ENCODE peak calls at places on chromosomes 3 and 15, in five cellular contexts. One of them, this sample, is unnamed.
A peak's percentile ranks its signal among the peaks of the same experiment; 100 is the strongest.

GRCh38 chr15:66765478-66766281 is 63.6 kb downstream of the SMAD6 start:
- DNase-seq in psoas muscle: peak; percentile 31
- DNase-seq in spleen: peak; percentile 53
- DNase-seq in IMR-90: no peak
- DNase-seq in SJSA1: peak; percentile 95
- DNase-seq in this sample: peak; percentile 88

GRCh38 chr15:60899322-60899966 is 329.7 kb downstream of the RORA start:
- DNase-seq in psoas muscle: no peak
- DNase-seq in spleen: no peak
- DNase-seq in IMR-90: no peak
- DNase-seq in SJSA1: no peak
- DNase-seq in this sample: no peak

GRCh38 chr3:20066848-20067617 is 26.8 kb downstream of the KAT2B start:
- DNase-seq in psoas muscle: peak; percentile 62
- DNase-seq in spleen: no peak
- DNase-seq in IMR-90: no peak
- DNase-seq in SJSA1: no peak
- DNase-seq in this sample: no peak

GRCh38 chr15:71097890-71098289 is 17.4 kb upstream of the THSD4 start:
- DNase-seq in psoas muscle: no peak
- DNase-seq in spleen: no peak
- DNase-seq in IMR-90: no peak
- DNase-seq in SJSA1: no peak
- DNase-seq in this sample: no peak

GRCh38 chr15:101127503-101128076 is 124.3 kb downstream of the CHSY1 start:
- DNase-seq in psoas muscle: peak; percentile 85
- DNase-seq in spleen: peak; percentile 88
- DNase-seq in IMR-90: peak; percentile 98
- DNase-seq in SJSA1: peak; percentile 85
- DNase-seq in this sample: peak; percentile 60

GRCh38 chr3:111635403-111635802 is 40.3 kb upstream of the ZBED2 start:
- DNase-seq in psoas muscle: no peak
- DNase-seq in spleen: no peak
- DNase-seq in IMR-90: no peak
- DNase-seq in SJSA1: no peak
- DNase-seq in this sample: no peak

GRCh38 chr3:77618686-77619085 is 578.8 kb downstream of the ROBO2 start:
- DNase-seq in psoas muscle: no peak
- DNase-seq in spleen: no peak
- DNase-seq in IMR-90: no peak
- DNase-seq in SJSA1: no peak
- DNase-seq in this sample: no peak

GRCh38 chr15:44591326-44591725 is 54.4 kb downstream of the EIF3J start:
- DNase-seq in psoas muscle: no peak
- DNase-seq in spleen: no peak
- DNase-seq in IMR-90: no peak
- DNase-seq in SJSA1: no peak
- DNase-seq in this sample: no peak

GRCh38 chr15:28989896-28990295 is 104.1 kb downstream of the APBA2 start:
- DNase-seq in psoas muscle: no peak
- DNase-seq in spleen: no peak
- DNase-seq in IMR-90: no peak
- DNase-seq in SJSA1: no peak
- DNase-seq in this sample: no peak

GRCh38 chr3:170869645-170870593 is at the start of gene RPL22L1:
- DNase-seq in psoas muscle: peak; percentile 97
- DNase-seq in spleen: peak; percentile 99
- DNase-seq in IMR-90: peak; percentile 95
- DNase-seq in SJSA1: peak; percentile 92
- DNase-seq in this sample: peak; percentile 94

GRCh38 chr15:99140590-99140989 is 35.7 kb downstream of the SYNM start:
- DNase-seq in psoas muscle: no peak
- DNase-seq in spleen: no peak
- DNase-seq in IMR-90: no peak
- DNase-seq in SJSA1: no peak
- DNase-seq in this sample: no peak

GRCh38 chr3:17013571-17013970 is 128.8 kb downstream of the PLCL2 start:
- DNase-seq in psoas muscle: no peak
- DNase-seq in spleen: no peak
- DNase-seq in IMR-90: no peak
- DNase-seq in SJSA1: no peak
- DNase-seq in this sample: no peak

GRCh38 chr3:44782891-44783290 is 21.3 kb downstream of the KIF15 start:
- DNase-seq in psoas muscle: no peak
- DNase-seq in spleen: no peak
- DNase-seq in IMR-90: no peak
- DNase-seq in SJSA1: no peak
- DNase-seq in this sample: no peak

GRCh38 chr3:7618606-7619005 is 757.7 kb downstream of the GRM7 start:
- DNase-seq in psoas muscle: no peak
- DNase-seq in spleen: no peak
- DNase-seq in IMR-90: no peak
- DNase-seq in SJSA1: no peak
- DNase-seq in this sample: no peak

GRCh38 chr15:52318729-52319500 is 23.3 kb upstream of the MYO5C start:
- DNase-seq in psoas muscle: no peak
- DNase-seq in spleen: no peak
- DNase-seq in IMR-90: no peak
- DNase-seq in SJSA1: no peak
- DNase-seq in this sample: peak; percentile 76

GRCh38 chr3:27581852-27582251 is 97.7 kb upstream of the SLC4A7 start:
- DNase-seq in psoas muscle: no peak
- DNase-seq in spleen: no peak
- DNase-seq in IMR-90: no peak
- DNase-seq in SJSA1: no peak
- DNase-seq in this sample: no peak

GRCh38 chr3:50246517-50246954 is 10.5 kb downstream of the GNAI2 start:
- DNase-seq in psoas muscle: no peak
- DNase-seq in spleen: peak; percentile 91
- DNase-seq in IMR-90: peak; percentile 92
- DNase-seq in SJSA1: peak; percentile 85
- DNase-seq in this sample: no peak

GRCh38 chr3:47643092-47643491 is 64.4 kb upstream of the CSPG5 start:
- DNase-seq in psoas muscle: no peak
- DNase-seq in spleen: no peak
- DNase-seq in IMR-90: no peak
- DNase-seq in SJSA1: no peak
- DNase-seq in this sample: no peak

GRCh38 chr3:89278305-89278704 is 170.9 kb downstream of the EPHA3 start:
- DNase-seq in psoas muscle: no peak
- DNase-seq in spleen: no peak
- DNase-seq in IMR-90: no peak
- DNase-seq in SJSA1: no peak
- DNase-seq in this sample: peak; percentile 15

GRCh38 chr3:179179979-179180758 is 32.0 kb downstream of the PIK3CA start:
- DNase-seq in psoas muscle: no peak
- DNase-seq in spleen: no peak
- DNase-seq in IMR-90: peak; percentile 44
- DNase-seq in SJSA1: no peak
- DNase-seq in this sample: no peak

GRCh38 chr3:136343873-136344281 is 93.7 kb downstream of the PCCB start:
- DNase-seq in psoas muscle: peak; percentile 92
- DNase-seq in spleen: no peak
- DNase-seq in IMR-90: peak; percentile 98
- DNase-seq in SJSA1: peak; percentile 90
- DNase-seq in this sample: peak; percentile 80

GRCh38 chr3:196969001-196969659 is 497 bp upstream of the PIGZ start:
- DNase-seq in psoas muscle: peak; percentile 67
- DNase-seq in spleen: peak; percentile 90
- DNase-seq in IMR-90: no peak
- DNase-seq in SJSA1: no peak
- DNase-seq in this sample: no peak

GRCh38 chr3:13046569-13047279 is 26.5 kb downstream of the IQSEC1 start:
- DNase-seq in psoas muscle: no peak
- DNase-seq in spleen: no peak
- DNase-seq in IMR-90: no peak
- DNase-seq in SJSA1: no peak
- DNase-seq in this sample: no peak

GRCh38 chr15:67521770-67522568 is 1.0 kb downstream of the C15orf61 start:
- DNase-seq in psoas muscle: no peak
- DNase-seq in spleen: no peak
- DNase-seq in IMR-90: peak; percentile 51
- DNase-seq in SJSA1: no peak
- DNase-seq in this sample: no peak

GRCh38 chr15:31300208-31300661 is 26.4 kb upstream of the KLF13 start:
- DNase-seq in psoas muscle: peak; percentile 49
- DNase-seq in spleen: no peak
- DNase-seq in IMR-90: no peak
- DNase-seq in SJSA1: no peak
- DNase-seq in this sample: peak; percentile 38

GRCh38 chr3:197746801-197747237 is 2.9 kb upstream of the FYTTD1 start:
- DNase-seq in psoas muscle: no peak
- DNase-seq in spleen: no peak
- DNase-seq in IMR-90: no peak
- DNase-seq in SJSA1: no peak
- DNase-seq in this sample: no peak

GRCh38 chr15:63490345-63491034 is 13.9 kb upstream of the USP3 start:
- DNase-seq in psoas muscle: no peak
- DNase-seq in spleen: peak; percentile 76
- DNase-seq in IMR-90: no peak
- DNase-seq in SJSA1: no peak
- DNase-seq in this sample: no peak

GRCh38 chr15:88655103-88655553 is 16.3 kb downstream of the ISG20 start:
- DNase-seq in psoas muscle: no peak
- DNase-seq in spleen: peak; percentile 80
- DNase-seq in IMR-90: no peak
- DNase-seq in SJSA1: no peak
- DNase-seq in this sample: no peak

GRCh38 chr3:45986303-45986982 is 9.2 kb downstream of the FYCO1 start:
- DNase-seq in psoas muscle: no peak
- DNase-seq in spleen: no peak
- DNase-seq in IMR-90: peak; percentile 87
- DNase-seq in SJSA1: peak; percentile 69
- DNase-seq in this sample: peak; percentile 83

GRCh38 chr3:114405202-114405601 is 111.4 kb downstream of the TIGIT start:
- DNase-seq in psoas muscle: no peak
- DNase-seq in spleen: no peak
- DNase-seq in IMR-90: no peak
- DNase-seq in SJSA1: no peak
- DNase-seq in this sample: no peak

GRCh38 chr3:135982404-135982761 is 16.9 kb downstream of the PPP2R3A start:
- DNase-seq in psoas muscle: no peak
- DNase-seq in spleen: no peak
- DNase-seq in IMR-90: peak; percentile 52
- DNase-seq in SJSA1: no peak
- DNase-seq in this sample: no peak

GRCh38 chr15:87866961-87867360 is 389.6 kb downstream of the NTRK3 start:
- DNase-seq in psoas muscle: no peak
- DNase-seq in spleen: no peak
- DNase-seq in IMR-90: no peak
- DNase-seq in SJSA1: no peak
- DNase-seq in this sample: no peak

GRCh38 chr3:115148142-115148790 is 1.2 kb upstream of the ZBTB20 start:
- DNase-seq in psoas muscle: no peak
- DNase-seq in spleen: no peak
- DNase-seq in IMR-90: peak; percentile 4
- DNase-seq in SJSA1: no peak
- DNase-seq in this sample: no peak

DNA sequence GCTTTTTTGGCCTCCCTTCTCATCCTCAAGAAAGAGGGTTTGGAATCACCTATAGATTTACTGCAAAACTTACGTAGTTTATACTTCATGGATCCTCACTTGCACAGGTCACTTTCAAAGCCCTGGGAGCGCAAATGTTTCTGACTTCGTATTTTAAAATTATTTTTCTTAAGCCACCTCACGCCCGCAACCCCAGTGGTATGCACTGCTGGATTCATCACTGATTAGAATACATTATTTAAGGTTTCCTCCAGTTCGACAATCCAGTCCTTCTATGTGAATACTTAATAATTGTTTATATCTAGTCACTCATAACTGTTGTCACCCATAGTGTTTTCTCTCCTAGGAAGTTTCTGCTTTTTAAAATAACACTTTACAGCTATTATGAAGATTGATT is 339.9 kb downstream of the CHL1 start:
- DNase-seq in psoas muscle: no peak
- DNase-seq in spleen: no peak
- DNase-seq in IMR-90: no peak
- DNase-seq in SJSA1: no peak
- DNase-seq in this sample: no peak
- H3K4me3 ChIP-seq in psoas muscle: peak overlapping the region; percentile 54
- H3K4me3 ChIP-seq in spleen: peak overlapping the region; percentile 15
- H3K4me3 ChIP-seq in IMR-90: peak overlapping the region; percentile 62
- H3K4me3 ChIP-seq in SJSA1: no peak overlapping the region
- H3K4me3 ChIP-seq in this sample: peak overlapping the region; percentile 22

DNA sequence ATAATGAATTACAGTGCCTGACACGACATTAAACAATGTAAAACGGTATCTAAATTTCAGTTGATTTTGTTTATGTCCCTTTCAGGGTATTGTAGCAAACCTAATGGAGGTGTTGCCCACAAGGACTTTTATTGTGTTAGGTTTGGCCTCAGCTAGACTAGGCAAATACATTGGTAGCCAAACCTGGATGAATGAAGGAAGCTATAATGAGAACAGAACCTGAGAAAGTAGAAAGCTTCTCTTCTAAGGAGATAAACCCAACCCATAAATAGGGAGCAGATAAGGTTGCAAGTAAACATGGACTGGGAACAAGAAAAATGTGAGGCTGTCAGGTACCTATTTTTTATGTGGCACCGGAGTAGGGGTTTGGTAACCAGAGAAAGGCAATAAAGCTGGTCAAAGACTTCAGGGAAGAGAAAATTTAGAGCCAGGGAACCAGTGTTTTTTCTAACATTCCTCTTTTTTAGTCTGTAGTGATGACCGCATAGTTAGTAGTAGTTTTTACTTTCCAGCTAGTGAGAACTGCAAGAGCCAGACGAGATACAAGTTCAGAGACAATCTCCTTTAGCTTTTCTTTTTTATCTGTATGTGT is 25.0 kb downstream of the ZNF654 start:
- DNase-seq in psoas muscle: no peak
- DNase-seq in spleen: no peak
- DNase-seq in IMR-90: no peak
- DNase-seq in SJSA1: no peak
- DNase-seq in this sample: no peak
- H3K4me3 ChIP-seq in psoas muscle: no peak overlapping the region
- H3K4me3 ChIP-seq in spleen: no peak overlapping the region
- H3K4me3 ChIP-seq in IMR-90: no peak overlapping the region
- H3K4me3 ChIP-seq in SJSA1: no peak overlapping the region
- H3K4me3 ChIP-seq in this sample: no peak overlapping the region

GRCh38 chr3:139302801-139303113 is 41.1 kb upstream of the MRPS22 start:
- DNase-seq in psoas muscle: peak; percentile 4
- DNase-seq in spleen: no peak
- DNase-seq in IMR-90: no peak
- DNase-seq in SJSA1: no peak
- DNase-seq in this sample: no peak
- H3K4me3 ChIP-seq in psoas muscle: no peak overlapping the region
- H3K4me3 ChIP-seq in spleen: no peak overlapping the region
- H3K4me3 ChIP-seq in IMR-90: no peak overlapping the region
- H3K4me3 ChIP-seq in SJSA1: no peak overlapping the region
- H3K4me3 ChIP-seq in this sample: no peak overlapping the region

DNA sequence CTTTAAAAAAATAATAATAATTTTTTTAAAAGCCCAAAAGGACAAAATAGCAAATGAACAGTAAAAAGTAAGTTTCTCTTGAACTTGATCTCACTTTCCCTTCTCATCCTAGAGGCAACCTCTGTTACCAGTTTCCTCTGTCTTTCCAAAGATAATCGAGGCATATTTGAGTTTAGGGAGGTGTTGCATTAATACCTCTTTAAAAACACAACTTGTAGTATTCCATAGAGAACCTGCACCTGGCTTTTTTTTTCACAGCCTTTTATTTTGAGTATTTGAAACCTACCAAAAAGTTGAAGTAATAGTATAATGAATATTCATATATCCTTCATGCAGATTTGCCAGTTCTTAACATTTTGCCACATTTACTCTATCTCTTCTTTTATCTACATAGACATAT is 9.1 kb downstream of the CSK start:
- DNase-seq in psoas muscle: no peak
- DNase-seq in spleen: no peak
- DNase-seq in IMR-90: no peak
- DNase-seq in SJSA1: no peak
- DNase-seq in this sample: no peak
- H3K4me3 ChIP-seq in psoas muscle: no peak overlapping the region
- H3K4me3 ChIP-seq in spleen: no peak overlapping the region
- H3K4me3 ChIP-seq in IMR-90: no peak overlapping the region
- H3K4me3 ChIP-seq in SJSA1: no peak overlapping the region
- H3K4me3 ChIP-seq in this sample: no peak overlapping the region

This sample was measured in pancreas.